ENCODE peak calls at places on chromosome 6, in four cellular contexts. One of them, this sample, is unnamed.

GRCh38 chr6:3850451-3851203 is 1.5 kb downstream of the FAM50B start:
- DNase-seq in GM12864: peak
- DNase-seq in SW480: no peak
- DNase-seq in neuronal stem cell: no peak
- DNase-seq in this sample: no peak

GRCh38 chr6:166379800-166380199 is 2.9 kb downstream of the MPC1 start:
- DNase-seq in neuronal stem cell: no peak
- DNase-seq in GM12864: no peak
- DNase-seq in SW480: no peak
- DNase-seq in this sample: no peak

GRCh38 chr6:147287869-147288271 is 83.7 kb downstream of the STXBP5 start:
- DNase-seq in SW480: no peak
- DNase-seq in neuronal stem cell: no peak
- DNase-seq in GM12864: no peak
- DNase-seq in this sample: peak

GRCh38 chr6:710601-711571 is 17.9 kb upstream of the EXOC2 start:
- DNase-seq in GM12864: peak
- DNase-seq in neuronal stem cell: peak
- DNase-seq in SW480: peak
- DNase-seq in this sample: peak

GRCh38 chr6:166604328-166604727 is 17.9 kb upstream of the RAMACL start:
- DNase-seq in SW480: no peak
- DNase-seq in neuronal stem cell: no peak
- DNase-seq in GM12864: no peak
- DNase-seq in this sample: no peak

GRCh38 chr6:111793711-111794111 is 79.5 kb downstream of the FYN start:
- DNase-seq in GM12864: no peak
- DNase-seq in neuronal stem cell: no peak
- DNase-seq in SW480: no peak
- DNase-seq in this sample: no peak

GRCh38 chr6:139586273-139586672 is 211.8 kb upstream of the CITED2 start:
- DNase-seq in neuronal stem cell: no peak
- DNase-seq in SW480: no peak
- DNase-seq in GM12864: no peak
- DNase-seq in this sample: no peak

GRCh38 chr6:52221302-52221701 is 23.0 kb downstream of the IL17F start:
- DNase-seq in SW480: no peak
- DNase-seq in GM12864: no peak
- DNase-seq in neuronal stem cell: no peak
- DNase-seq in this sample: no peak

GRCh38 chr6:159321267-159321666 is 152.1 kb downstream of the FNDC1 start:
- DNase-seq in SW480: no peak
- DNase-seq in neuronal stem cell: no peak
- DNase-seq in GM12864: no peak
- DNase-seq in this sample: no peak

GRCh38 chr6:113182370-113183141 is 674.6 kb upstream of the MARCKS start:
- DNase-seq in GM12864: no peak
- DNase-seq in SW480: peak
- DNase-seq in neuronal stem cell: no peak
- DNase-seq in this sample: peak

GRCh38 chr6:158086054-158086705 is 81.9 kb downstream of the SERAC1 start:
- DNase-seq in neuronal stem cell: no peak
- DNase-seq in GM12864: no peak
- DNase-seq in SW480: no peak
- DNase-seq in this sample: no peak

GRCh38 chr6:116624036-116624805 is 7.9 kb downstream of the RSPH4A start:
- DNase-seq in GM12864: no peak
- DNase-seq in SW480: peak
- DNase-seq in neuronal stem cell: no peak
- DNase-seq in this sample: peak

GRCh38 chr6:121187833-121188200 is 146.5 kb downstream of the TBC1D32 start:
- DNase-seq in neuronal stem cell: no peak
- DNase-seq in GM12864: no peak
- DNase-seq in SW480: no peak
- DNase-seq in this sample: no peak

GRCh38 chr6:1311400-1312192 is at the start of gene FOXQ1:
- DNase-seq in neuronal stem cell: no peak
- DNase-seq in SW480: peak
- DNase-seq in GM12864: no peak
- DNase-seq in this sample: no peak

GRCh38 chr6:56292505-56293181 is 45.3 kb upstream of the COL21A1 start:
- DNase-seq in SW480: peak
- DNase-seq in neuronal stem cell: peak
- DNase-seq in GM12864: no peak
- DNase-seq in this sample: peak

GRCh38 chr6:98335594-98335993 is 498.8 kb upstream of the POU3F2 start:
- DNase-seq in neuronal stem cell: no peak
- DNase-seq in GM12864: no peak
- DNase-seq in SW480: no peak
- DNase-seq in this sample: no peak

GRCh38 chr6:82525775-82526515 is 162.3 kb downstream of the TPBG start:
- DNase-seq in neuronal stem cell: no peak
- DNase-seq in SW480: no peak
- DNase-seq in GM12864: no peak
- DNase-seq in this sample: peak

GRCh38 chr6:12331951-12332749 is 42.0 kb downstream of the EDN1 start:
- DNase-seq in SW480: no peak
- DNase-seq in GM12864: no peak
- DNase-seq in neuronal stem cell: no peak
- DNase-seq in this sample: peak

GRCh38 chr6:46932941-46933340 is 11.2 kb upstream of the ADGRF5 start:
- DNase-seq in GM12864: no peak
- DNase-seq in SW480: no peak
- DNase-seq in neuronal stem cell: no peak
- DNase-seq in this sample: no peak

GRCh38 chr6:30836431-30836866 is 47.9 kb upstream of the DDR1 start:
- DNase-seq in neuronal stem cell: no peak
- DNase-seq in GM12864: no peak
- DNase-seq in SW480: no peak
- DNase-seq in this sample: no peak

GRCh38 chr6:3624268-3625136 is 127.0 kb downstream of the PXDC1 start:
- DNase-seq in SW480: no peak
- DNase-seq in GM12864: no peak
- DNase-seq in neuronal stem cell: no peak
- DNase-seq in this sample: no peak

GRCh38 chr6:30100585-30101422 is 12.1 kb downstream of the TRIM31 start:
- DNase-seq in SW480: peak
- DNase-seq in neuronal stem cell: no peak
- DNase-seq in GM12864: no peak
- DNase-seq in this sample: peak

GRCh38 chr6:34346175-34347119 is 46.0 kb downstream of the NUDT3 start:
- DNase-seq in neuronal stem cell: no peak
- DNase-seq in GM12864: no peak
- DNase-seq in SW480: no peak
- DNase-seq in this sample: no peak

This sample was measured in DMS53.